ENCODE peak calls at places on chromosomes 5 and 9, in nine cellular contexts. S, A, F, R, U, K, J, D and X are unnamed samples. For H3K4me1, the result is how much of the 10 kb centered on the place peaks cover.

GRCh38 chr5:5231576-5231975 is 91.4 kb downstream of the ADAMTS16 start:
- DNase-seq in J (no peak), S (no peak), R (no peak), U (no peak), K (no peak), D (no peak), A (no peak), F (no peak), X (no peak)

GRCh38 chr5:123156577-123157296 is 67.7 kb downstream of the PRDM6 start:
- DNase-seq in U (no peak), K (no peak), F (no peak), D (peak), R (no peak), A (no peak), S (no peak), J (no peak), X (peak)

GRCh38 chr5:72556351-72557146 is 49.3 kb upstream of the ZNF366 start:
- DNase-seq in J (no peak), R (peak), D (peak), F (peak), K (peak), U (peak), S (peak), A (peak), X (peak)

GRCh38 chr9:134231330-134231745 is 67.0 kb upstream of the RNU6ATAC start:
- DNase-seq in D (peak), J (no peak), S (no peak), A (no peak), R (no peak), U (peak), F (no peak), K (no peak), X (no peak)

GRCh38 chr5:143606043-143606752 is 202.7 kb upstream of the NR3C1 start:
- DNase-seq in A (no peak), S (no peak), K (no peak), U (no peak), R (no peak), F (no peak), D (no peak), J (no peak), X (no peak)

GRCh38 chr5:76303917-76304316 is 99.2 kb upstream of the IQGAP2 start:
- DNase-seq in J (no peak), F (peak), U (peak), D (no peak), S (no peak), R (peak), A (no peak), K (no peak), X (no peak)

GRCh38 chr5:1536298-1537165 is 12.8 kb upstream of the LPCAT1 start:
- DNase-seq in A (no peak), R (no peak), S (peak), D (peak), F (no peak), J (no peak), U (peak), K (peak), X (peak)

GRCh38 chr5:170333161-170333909 is 35.8 kb upstream of the LCP2 start:
- DNase-seq in F (no peak), J (no peak), A (no peak), U (peak), S (no peak), R (peak), D (no peak), K (no peak), X (no peak)

GRCh38 chr5:150155258-150156032 is at the start of gene PDGFRB:
- DNase-seq in D (peak), S (peak), U (peak), A (peak), R (peak), F (no peak), K (peak), J (no peak), X (peak)

GRCh38 chr5:68147659-68148058 is 67.9 kb upstream of the PIK3R1 start:
- DNase-seq in A (no peak), U (no peak), F (no peak), S (no peak), J (no peak), K (no peak), R (no peak), D (no peak), X (no peak)

GRCh38 chr5:138354926-138355378 is 2.5 kb downstream of the KDM3B start:
- DNase-seq in A (no peak), K (no peak), J (no peak), U (peak), F (peak), S (no peak), D (no peak), R (peak), X (peak)

GRCh38 chr5:17267099-17267498 is 49.7 kb downstream of the BASP1 start:
- DNase-seq in F (no peak), U (no peak), D (no peak), J (no peak), R (no peak), K (no peak), A (no peak), S (no peak), X (no peak)

GRCh38 chr5:76175051-76175666 is 92.0 kb downstream of the SV2C start:
- DNase-seq in U (peak), F (peak), K (no peak), D (peak), J (peak), R (peak), S (no peak), A (no peak), X (peak)

GRCh38 chr5:145350501-145350900 is 484.6 kb downstream of the PRELID2 start:
- DNase-seq in F (no peak), D (no peak), K (no peak), U (no peak), J (no peak), A (no peak), S (no peak), R (no peak), X (peak)

GRCh38 chr5:14599717-14600116 is 18.1 kb downstream of the OTULINL start:
- DNase-seq in F (no peak), A (no peak), D (no peak), J (no peak), K (no peak), R (no peak), S (no peak), U (no peak), X (no peak)

GRCh38 chr9:19231126-19232035 is 888 bp downstream of the DENND4C start:
- DNase-seq in S (no peak), U (no peak), A (no peak), F (peak), K (no peak), D (no peak), J (no peak), R (peak), X (peak)

GRCh38 chr5:170573119-170573518 is 69.3 kb downstream of the KCNIP1 start:
- DNase-seq in J (no peak), K (no peak), R (no peak), S (no peak), D (no peak), U (no peak), F (no peak), A (no peak), X (no peak)

GRCh38 chr5:773517-774264 is 10.8 kb downstream of the ZDHHC11B start:
- DNase-seq in A (peak), F (no peak), R (no peak), D (no peak), J (no peak), S (peak), U (no peak), K (no peak), X (no peak)

GRCh38 chr5:160341309-160341874 is 29.0 kb upstream of the CCNJL start:
- DNase-seq in D (no peak), R (no peak), J (no peak), K (no peak), S (no peak), F (no peak), U (no peak), A (no peak), X (no peak)

GRCh38 chr9:14750871-14751270 is 28.3 kb upstream of the CER1 start:
- DNase-seq in A (no peak), S (no peak), R (no peak), D (no peak), J (no peak), K (no peak), F (no peak), U (no peak), X (peak)

GRCh38 chr5:160169326-160169725 is 50.1 kb upstream of the PWWP2A start:
- DNase-seq in K (no peak), U (no peak), F (no peak), S (no peak), R (peak), J (no peak), D (no peak), A (peak), X (no peak)

GRCh38 chr9:68997676-68998075 is 16.2 kb downstream of the PRKACG start:
- DNase-seq in U (no peak), D (no peak), S (no peak), R (no peak), J (no peak), F (no peak), K (no peak), A (no peak), X (no peak)

GRCh38 chr9:92961627-92962302 is 14.4 kb downstream of the FGD3 start:
- DNase-seq in U (peak), D (no peak), K (no peak), R (no peak), J (no peak), F (no peak), A (no peak), S (peak), X (no peak)

GRCh38 chr5:169749295-169749694 is 112.2 kb downstream of the DOCK2 start:
- DNase-seq in A (no peak), R (no peak), K (no peak), D (no peak), S (no peak), J (no peak), U (no peak), F (no peak), X (no peak)

GRCh38 chr9:99391937-99392574 is 170.0 kb downstream of the SEC61B start:
- DNase-seq in A (no peak), F (no peak), K (no peak), U (no peak), R (no peak), S (no peak), D (no peak), J (no peak), X (no peak)

GRCh38 chr5:78747703-78748359 is 99.3 kb upstream of the LHFPL2 start:
- DNase-seq in U (no peak), R (no peak), A (no peak), F (no peak), S (no peak), J (no peak), K (no peak), D (no peak), X (peak)

GRCh38 chr9:109771084-109771483 is 8.9 kb upstream of the PALM2AKAP2 start:
- DNase-seq in J (no peak), D (no peak), K (no peak), S (no peak), A (no peak), R (peak), U (no peak), F (no peak), X (peak)

GRCh38 chr9:98521141-98521540 is 187.6 kb downstream of the GABBR2 start:
- DNase-seq in S (no peak), A (no peak), D (no peak), J (no peak), K (no peak), F (no peak), U (no peak), R (no peak), X (peak)

GRCh38 chr9:122389195-122389594 is 18.4 kb downstream of the PTGS1 start:
- DNase-seq in J (no peak), S (no peak), K (no peak), F (no peak), A (no peak), U (no peak), D (no peak), R (no peak), X (no peak)

GRCh38 chr9:77783518-77783917 is 135.4 kb upstream of the GNA14 start:
- DNase-seq in D (no peak), K (no peak), S (no peak), A (no peak), F (no peak), J (no peak), R (no peak), U (no peak), X (peak)

GRCh38 chr5:151196556-151197290 is 27.2 kb downstream of the CCDC69 start:
- DNase-seq in S (no peak), F (no peak), J (no peak), R (no peak), A (no peak), D (no peak), U (no peak), K (peak), X (no peak)

GRCh38 chr5:58455495-58455894 is 4.4 kb downstream of the PLK2 start:
- DNase-seq in S (no peak), A (no peak), F (no peak), D (no peak), U (no peak), R (no peak), J (no peak), K (no peak), X (no peak)
- H3K4me3 ChIP-seq in S (peak), A (peak), F (peak), D (no peak), U (no peak), R (no peak), J (no peak), K (peak), X (no peak)

GRCh38 chr5:139658928-139659667 is 10.9 kb downstream of the CXXC5 start:
- DNase-seq in S (peak), K (peak), A (peak), D (no peak), R (peak), J (no peak), U (no peak), F (peak), X (peak)
- H3K27ac ChIP-seq in S (peak), K (peak), A (peak), D (no peak), R (peak), J (peak), U (no peak), F (peak), X (peak)

DNA sequence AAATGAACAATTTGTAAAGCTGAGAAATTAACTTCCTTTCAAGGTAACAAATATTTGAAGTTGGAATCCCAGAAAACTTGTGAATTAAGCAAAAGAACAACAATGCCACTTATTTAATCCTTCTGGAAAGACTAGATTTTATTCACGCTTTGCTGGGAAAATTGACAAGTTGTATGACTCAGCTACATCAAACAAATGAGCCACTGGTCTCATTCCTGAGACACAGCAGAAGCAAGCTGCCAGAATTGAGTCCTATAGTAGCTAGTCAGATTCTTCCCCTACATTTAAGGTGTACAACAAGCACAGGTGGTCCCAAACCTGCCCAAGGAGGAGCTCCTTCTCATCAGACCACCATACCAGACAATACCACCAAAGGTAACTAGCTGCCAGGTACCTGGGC is 280.7 kb downstream of the SPOCK1 start:
- DNase-seq in S (no peak), K (no peak), J (no peak), A (no peak), U (no peak), F (peak), R (no peak), D (no peak), X (no peak)
- H3K4me1 ChIP-seq in S (under half), K (under half), J (under half), A (under half), U (under half), F (under half), R (under half), D (under half), X (under half)

DNA sequence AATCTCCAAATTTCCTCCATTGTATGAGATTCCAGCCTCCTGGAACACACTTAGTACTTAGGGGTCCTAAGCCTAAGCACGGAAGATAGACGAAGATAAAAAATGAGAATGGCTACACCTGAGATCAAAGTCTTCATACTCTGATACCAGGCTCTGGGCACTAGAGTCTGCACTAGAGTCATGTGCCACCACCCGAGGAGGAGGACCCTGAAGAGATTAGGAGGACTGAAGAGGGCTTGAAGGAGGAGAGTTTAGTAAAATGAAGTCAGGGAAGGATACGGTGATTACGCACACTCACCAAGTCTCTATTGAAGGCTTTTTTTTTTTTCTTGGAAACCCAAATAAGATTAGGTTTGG is 573 bp upstream of the SPATA24 start:
- DNase-seq in S (no peak), A (no peak), R (peak), F (no peak), U (no peak), K (no peak), D (no peak), J (no peak), X (no peak)
- H3K4me3 ChIP-seq in S (peak), A (no peak), R (peak), F (peak), U (peak), K (peak), D (peak), J (peak), X (peak)

GRCh38 chr5:177124486-177124991 is 9.0 kb upstream of the NSD1 start:
- DNase-seq in K (no peak), S (no peak), F (no peak), D (no peak), J (peak), R (no peak), U (no peak), A (no peak), X (no peak)
- H3K27ac ChIP-seq in K (no peak), S (no peak), F (no peak), D (no peak), J (no peak), R (no peak), U (no peak), A (no peak), X (no peak)